ENCODE peak calls at places on chromosomes 4 and X, in five cellular contexts. U is HepG2, K is endothelial cell of umbilical vein, F is A549, Z is GM12878. T is an unnamed sample.

GRCh38 chr4:107034982-107035710 is 967 bp downstream of the DKK2 start:
- DNase-seq in F (no peak), U (no peak), K (peak), Z (no peak), T (no peak)

GRCh38 chr4:90419124-90419711 is 292.0 kb downstream of the CCSER1 start:
- DNase-seq in K (peak), U (peak), F (peak), Z (no peak), T (peak)

GRCh38 chr4:159722918-159723317 is 620.0 kb downstream of the RAPGEF2 start:
- DNase-seq in K (no peak), Z (no peak), U (no peak), F (no peak), T (no peak)

GRCh38 chr4:61886180-61886579 is 686.1 kb downstream of the ADGRL3 start:
- DNase-seq in Z (no peak), F (no peak), U (no peak), K (no peak), T (peak)

GRCh38 chr4:66489783-66490452 is 819.6 kb upstream of the EPHA5 start:
- DNase-seq in F (peak), U (no peak), K (no peak), Z (no peak), T (no peak)

GRCh38 chr4:4694296-4694772 is 152.5 kb upstream of the STX18 start:
- DNase-seq in U (peak), F (peak), Z (no peak), K (no peak), T (peak)

GRCh38 chrX:71906133-71906532 is 4.5 kb upstream of the NHSL2 start:
- DNase-seq in Z (no peak), K (no peak), U (no peak), F (no peak), T (no peak)

GRCh38 chr4:57442834-57443291 is 332.7 kb upstream of the IGFBP7 start:
- DNase-seq in F (peak), U (peak), K (peak), Z (no peak), T (peak)

GRCh38 chr4:114879916-114880315 is 233.5 kb downstream of the NDST4 start:
- DNase-seq in U (no peak), F (no peak), Z (no peak), K (no peak), T (no peak)

GRCh38 chrX:1596676-1597344 is 5.4 kb downstream of the AKAP17A start:
- DNase-seq in F (no peak), K (no peak), Z (no peak), U (no peak), T (no peak)

GRCh38 chr4:136342666-136343065 is 1189.6 kb downstream of the PCDH18 start:
- DNase-seq in Z (no peak), U (no peak), K (no peak), F (no peak), T (no peak)

GRCh38 chr4:165972747-165973146 is 99.7 kb downstream of the TLL1 start:
- DNase-seq in U (no peak), F (no peak), Z (no peak), K (no peak), T (no peak)

GRCh38 chr4:47203593-47203992 is 172.2 kb downstream of the GABRB1 start:
- DNase-seq in Z (no peak), U (no peak), K (no peak), F (no peak), T (no peak)

GRCh38 chr4:106614446-106614845 is 245.9 kb upstream of the GIMD1 start:
- DNase-seq in K (peak), Z (no peak), F (no peak), U (peak), T (no peak)

GRCh38 chr4:64594723-64595122 is 185.5 kb upstream of the TECRL start:
- DNase-seq in F (no peak), U (no peak), Z (no peak), K (no peak), T (no peak)

GRCh38 chr4:90495936-90496335 is 368.7 kb downstream of the CCSER1 start:
- DNase-seq in K (no peak), F (no peak), U (no peak), Z (no peak), T (no peak)

GRCh38 chr4:8317474-8317873 is 47.9 kb downstream of the HTRA3 start:
- DNase-seq in Z (no peak), F (no peak), U (no peak), K (no peak), T (no peak)

GRCh38 chrX:9337056-9337455 is 127.8 kb upstream of the TBL1X start:
- DNase-seq in U (no peak), F (no peak), K (peak), Z (no peak), T (no peak)

GRCh38 chr4:55736605-55737183 is 82.9 kb upstream of the EXOC1L start:
- DNase-seq in Z (no peak), K (peak), F (no peak), U (no peak), T (peak)

GRCh38 chr4:40733752-40734151 is 16.0 kb upstream of the NSUN7 start:
- DNase-seq in U (no peak), F (no peak), Z (no peak), K (no peak), T (no peak)

GRCh38 chrX:56974408-56974807 is 20.9 kb downstream of the SPIN3 start:
- DNase-seq in U (no peak), Z (no peak), K (no peak), F (no peak), T (no peak)

GRCh38 chr4:622071-622995 is 3.0 kb upstream of the PDE6B start:
- DNase-seq in U (no peak), Z (no peak), F (no peak), K (no peak), T (no peak)

GRCh38 chrX:18886005-18886343 is 97.9 kb downstream of the PHKA2 start:
- DNase-seq in Z (no peak), U (no peak), K (no peak), F (no peak), T (no peak)

GRCh38 chrX:53128097-53128749 is 34.3 kb downstream of the KANTR start:
- DNase-seq in K (no peak), Z (no peak), F (no peak), U (no peak), T (no peak)

GRCh38 chr4:113821851-113822250 is 60.3 kb upstream of the CAMK2D start:
- DNase-seq in K (no peak), U (no peak), F (no peak), Z (no peak), T (no peak)

GRCh38 chr4:186563761-186564160 is 8.4 kb upstream of the MTNR1A start:
- DNase-seq in K (no peak), U (no peak), F (no peak), Z (no peak), T (no peak)

GRCh38 chrX:47311857-47312774 is 58.3 kb upstream of the ZNF157 start:
- DNase-seq in F (peak), U (peak), K (peak), Z (no peak), T (peak)
- TF ChIP-seq CTCF in F (peak), U (peak), K (peak), Z (peak), T (peak)

GRCh38 chr4:24752140-24752539 is 43.2 kb upstream of the SOD3 start:
- DNase-seq in K (no peak), Z (no peak), F (no peak), U (no peak), T (peak)

GRCh38 chr4:24754586-24754985 is 40.8 kb upstream of the SOD3 start:
- DNase-seq in F (no peak), Z (no peak), K (peak), U (no peak), T (no peak)

GRCh38 chr4:24748758-24749350 is 46.5 kb upstream of the SOD3 start:
- DNase-seq in F (no peak), K (no peak), Z (no peak), U (no peak), T (no peak)

GRCh38 chr4:24750106-24750505 is 45.3 kb upstream of the SOD3 start:
- DNase-seq in K (no peak), U (no peak), Z (no peak), F (no peak), T (no peak)

GRCh38 chr4:24753519-24753918 is 41.9 kb upstream of the SOD3 start:
- DNase-seq in Z (no peak), K (no peak), F (peak), U (no peak), T (no peak)
- TF ChIP-seq MYC in Z (no peak), K (no peak), F (no peak), U (no peak), T (no peak)

DNA sequence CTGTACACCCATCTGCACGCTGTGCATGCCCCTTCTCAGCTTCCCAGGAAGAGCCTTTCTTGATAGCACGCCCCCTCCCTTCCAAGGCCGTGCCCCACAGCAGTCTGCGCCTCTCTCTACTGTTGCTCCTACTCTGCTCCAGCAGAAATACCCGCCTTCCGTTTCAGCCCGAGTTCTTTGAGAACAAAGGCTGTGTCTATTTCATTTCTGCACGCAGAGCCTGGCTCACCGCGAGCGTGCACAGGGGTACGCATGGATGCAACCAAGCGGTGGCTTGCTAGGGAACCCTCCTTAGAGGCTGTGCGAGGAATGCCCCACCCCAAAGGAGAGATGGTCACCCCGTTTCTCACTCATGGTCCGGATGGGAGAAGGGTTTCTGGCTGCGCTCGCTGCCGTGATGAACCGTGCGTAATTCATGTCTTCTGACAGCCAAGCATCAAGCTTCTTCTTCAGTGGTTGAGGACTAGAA is 448 bp downstream of the AADAT start:
- DNase-seq in U (peak), Z (no peak), K (peak), F (peak), T (no peak)
- TF ChIP-seq MAX in U (no peak), Z (no peak), K (no peak), F (no peak), T (no peak)

GRCh38 chr4:28788929-28789490 is 1928.4 kb downstream of the STIM2 start:
- DNase-seq in K (no peak), Z (no peak), U (no peak), F (no peak), T (peak)
- TF ChIP-seq CTCF in K (no peak), Z (no peak), U (no peak), F (no peak), T (peak)

GRCh38 chr4:52957220-52957686 is 95.1 kb downstream of the RASL11B start:
- DNase-seq in U (no peak), K (no peak), Z (no peak), F (no peak), T (no peak)
- TF ChIP-seq MYC in U (no peak), K (no peak), Z (no peak), F (no peak), T (no peak)

T was measured in NB4.